ENCODE peak calls at places on chromosomes 6 and 20, in nine cellular contexts. L is osteoblast, N is ovary, I is cardiac muscle cell, K is upper lobe of right lung, M is OCI-LY7, P is fibroblast of lung, X is lower lobe of right lung, U is heart left ventricle. T is an unnamed sample.
A peak's percentile ranks its signal among the peaks of the same experiment; 100 is the strongest.

GRCh38 chr6:159203304-159204005 is 34.3 kb downstream of the FNDC1 start:
- DNase-seq in U (no peak), N (no peak), I (peak; percentile 95), L (peak; percentile 83), P (peak; percentile 96), M (no peak), X (no peak), K (no peak), T (no peak)

GRCh38 chr20:36929290-36929689 is 22.2 kb downstream of the SAMHD1 start:
- DNase-seq in L (peak; percentile 17), N (no peak), K (no peak), P (peak; percentile 32), M (no peak), X (no peak), U (no peak), I (no peak), T (no peak)

GRCh38 chr6:17872908-17873307 is 114.5 kb downstream of the KIF13A start:
- DNase-seq in P (no peak), N (no peak), M (no peak), X (no peak), L (no peak), U (no peak), I (no peak), K (no peak), T (no peak)

GRCh38 chr6:124073021-124073420 is 269.4 kb downstream of the NKAIN2 start:
- DNase-seq in X (no peak), N (no peak), I (no peak), M (no peak), L (no peak), P (peak; percentile 34), K (no peak), U (no peak), T (no peak)

GRCh38 chr20:45925821-45926506 is 8.5 kb upstream of the PCIF1 start:
- DNase-seq in L (no peak), I (no peak), P (no peak), M (no peak), U (no peak), X (no peak), K (no peak), N (peak; percentile 34), T (no peak)

GRCh38 chr6:2916354-2916925 is 13.3 kb upstream of the SERPINB9 start:
- DNase-seq in L (no peak), N (no peak), M (no peak), I (no peak), P (no peak), K (no peak), U (no peak), X (no peak), T (no peak)

GRCh38 chr6:15268130-15268908 is 22.4 kb downstream of the JARID2 start:
- DNase-seq in M (no peak), P (no peak), X (no peak), N (no peak), K (no peak), U (no peak), I (peak; percentile 49), L (no peak), T (no peak)

GRCh38 chr20:3797592-3798404 is 1.7 kb downstream of the CDC25B start:
- DNase-seq in I (no peak), L (peak; percentile 91), X (peak; percentile 34), P (peak; percentile 36), K (no peak), M (peak; percentile 65), N (no peak), U (no peak), T (no peak)

GRCh38 chr6:6543181-6543879 is 45.2 kb upstream of the LY86 start:
- DNase-seq in U (no peak), L (no peak), X (no peak), I (no peak), N (no peak), K (no peak), M (peak; percentile 20), P (no peak), T (no peak)

GRCh38 chr6:112360498-112360897 is 13.4 kb downstream of the RFPL4B start:
- DNase-seq in X (no peak), K (no peak), M (no peak), L (no peak), I (peak; percentile 73), U (no peak), P (peak; percentile 44), N (no peak), T (no peak)

GRCh38 chr6:122714059-122714458 is 65.5 kb upstream of the FABP7 start:
- DNase-seq in L (no peak), P (no peak), X (no peak), K (no peak), I (no peak), M (no peak), N (no peak), U (no peak), T (no peak)

GRCh38 chr6:53058388-53058890 is 6.8 kb upstream of the FBXO9 start:
- DNase-seq in U (no peak), I (no peak), N (no peak), M (no peak), L (no peak), P (no peak), K (no peak), X (no peak), T (no peak)

GRCh38 chr6:48996461-48997119 is 466.5 kb downstream of the MMUT start:
- DNase-seq in X (no peak), K (no peak), I (no peak), L (no peak), N (no peak), P (no peak), U (no peak), M (no peak), T (no peak)

GRCh38 chr6:38143191-38144154 is 323.9 kb downstream of the ZFAND3 start:
- DNase-seq in M (no peak), X (no peak), N (no peak), I (no peak), P (no peak), U (no peak), L (no peak), K (peak; percentile 49), T (no peak)

GRCh38 chr20:34004227-34004626 is 10.5 kb downstream of the RALY start:
- DNase-seq in M (no peak), P (no peak), I (no peak), N (no peak), U (no peak), K (no peak), X (no peak), L (no peak), T (no peak)

GRCh38 chr20:45822863-45823262 is 4.2 kb downstream of the TNNC2 start:
- DNase-seq in N (peak; percentile 58), K (peak; percentile 72), L (peak; percentile 89), M (no peak), I (no peak), P (no peak), X (no peak), U (no peak), T (peak; percentile 56)

GRCh38 chr6:11161031-11161966 is 49.8 kb upstream of the ERVFRD-1 start:
- DNase-seq in K (no peak), N (no peak), M (no peak), X (no peak), U (no peak), P (peak; percentile 73), I (no peak), L (peak; percentile 77), T (no peak)

GRCh38 chr20:3323398-3323797 is 84.1 kb downstream of the DNAAF9 start:
- DNase-seq in U (no peak), M (no peak), P (no peak), I (peak; percentile 32), L (no peak), X (no peak), K (peak; percentile 68), N (no peak), T (no peak)

GRCh38 chr6:138833819-138834539 is 38.1 kb downstream of the ECT2L start:
- DNase-seq in N (peak; percentile 62), X (no peak), I (peak; percentile 95), M (no peak), K (no peak), L (no peak), U (peak; percentile 52), P (peak; percentile 43), T (no peak)

GRCh38 chr6:157181649-157182048 is 141.7 kb downstream of the TMEM242 start:
- DNase-seq in K (no peak), L (no peak), N (no peak), M (no peak), X (no peak), P (no peak), I (no peak), U (no peak), T (no peak)

DNA sequence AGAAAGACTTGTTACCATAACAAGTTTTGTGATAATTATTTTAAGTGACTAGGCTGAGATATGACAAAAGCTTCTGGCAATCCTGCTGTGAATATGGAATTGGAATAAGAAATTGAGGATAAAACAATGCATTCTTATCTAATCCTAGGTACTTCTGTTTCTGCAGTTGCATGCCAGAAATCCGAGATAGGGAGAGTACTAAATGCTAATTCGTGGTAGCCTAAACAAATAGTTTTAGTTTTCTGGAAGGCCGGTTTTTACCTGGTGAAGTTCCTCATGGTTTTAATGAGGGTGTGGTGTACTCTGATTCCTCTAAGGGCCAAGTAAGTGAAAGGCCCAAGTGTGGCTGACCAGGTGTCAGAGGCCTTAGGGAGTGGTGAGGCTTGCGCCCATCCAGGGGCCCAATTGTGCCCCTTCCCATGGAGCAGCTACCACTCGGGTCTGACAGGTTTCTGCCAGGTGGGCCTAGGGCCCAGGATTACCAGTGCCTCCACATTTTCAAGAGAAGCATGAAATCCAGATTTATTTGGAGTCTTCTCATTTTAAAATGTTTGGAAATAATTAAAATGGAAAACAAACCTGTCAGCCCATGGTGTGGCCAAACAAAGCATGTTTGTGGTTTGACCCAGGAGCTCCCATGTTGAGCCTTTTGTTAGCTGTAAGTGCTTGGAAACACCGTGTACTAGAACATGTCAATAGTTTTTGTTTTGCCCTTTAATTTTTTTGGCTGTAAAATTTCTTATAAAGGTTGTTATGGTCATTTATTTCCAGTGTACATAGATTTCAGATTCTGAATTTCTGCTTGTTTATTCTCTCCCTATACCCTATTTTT is 6.6 kb downstream of the PLCB4 start:
- DNase-seq in N (no peak), I (no peak), M (no peak), P (no peak), U (no peak), L (no peak), X (no peak), K (no peak), T (no peak)
- H3K4me1 ChIP-seq in N (no peaks in the 10 kb centered on the region), I (peaks cover 28% of the 10 kb centered on the region), M (no peaks in the 10 kb centered on the region), P (peaks cover 2% of the 10 kb centered on the region), U (peaks cover 11% of the 10 kb centered on the region), L (peaks cover 24% of the 10 kb centered on the region), X (no peaks in the 10 kb centered on the region), K (no peaks in the 10 kb centered on the region), T (no peaks in the 10 kb centered on the region)

GRCh38 chr6:75414445-75415021 is 79.1 kb downstream of the FILIP1 start:
- DNase-seq in K (no peak), I (no peak), N (no peak), P (no peak), U (no peak), M (no peak), L (no peak), X (no peak), T (no peak)
- H3K4me3 ChIP-seq in K (no peak overlapping the region), I (no peak overlapping the region), N (no peak overlapping the region), P (no peak overlapping the region), U (no peak overlapping the region), M (no peak overlapping the region), L (no peak overlapping the region), X (no peak overlapping the region), T (no peak overlapping the region)

GRCh38 chr6:167137881-167138280 is 15.0 kb downstream of the CCR6 start:
- DNase-seq in X (no peak), P (no peak), N (no peak), K (no peak), L (no peak), I (no peak), M (no peak), U (no peak), T (no peak)
- H3K27ac ChIP-seq in X (no peak overlapping the region), P (no peak overlapping the region), N (no peak overlapping the region), K (no peak overlapping the region), L (no peak overlapping the region), I (no peak overlapping the region), M (no peak overlapping the region), U (no peak overlapping the region), T (no peak overlapping the region)

GRCh38 chr20:48447456-48447855 is 380.3 kb downstream of the PREX1 start:
- DNase-seq in I (no peak), X (no peak), L (no peak), N (no peak), P (no peak), M (no peak), K (no peak), U (no peak), T (no peak)
- H3K4me1 ChIP-seq in I (no peaks in the 10 kb centered on the region), X (no peaks in the 10 kb centered on the region), L (no peaks in the 10 kb centered on the region), N (no peaks in the 10 kb centered on the region), P (no peaks in the 10 kb centered on the region), M (no peaks in the 10 kb centered on the region), K (no peaks in the 10 kb centered on the region), U (no peaks in the 10 kb centered on the region), T (no peaks in the 10 kb centered on the region)

T was measured in body of pancreas.